ENCODE peak calls at places on chromosomes 1 and 21, in ten cellular contexts. One of them, this sample, is unnamed.

GRCh38 chr1:94616503-94616902 is 74.9 kb upstream of the F3 start:
- DNase-seq in PC-9: peak; percentile 75
- DNase-seq in PC-3: peak; percentile 50
- DNase-seq in Karpas-422: no peak
- DNase-seq in HCT116: no peak
- DNase-seq in GM23338: no peak
- DNase-seq in hepatocyte: no peak
- DNase-seq in GM23248: no peak
- DNase-seq in MM.1S: no peak
- DNase-seq in SK-N-SH: no peak
- DNase-seq in this sample: no peak

GRCh38 chr1:33996281-33996680 is 132.4 kb downstream of the HMGB4 start:
- DNase-seq in PC-9: no peak
- DNase-seq in PC-3: no peak
- DNase-seq in Karpas-422: no peak
- DNase-seq in HCT116: no peak
- DNase-seq in GM23338: no peak
- DNase-seq in hepatocyte: no peak
- DNase-seq in GM23248: no peak
- DNase-seq in MM.1S: no peak
- DNase-seq in SK-N-SH: no peak
- DNase-seq in this sample: no peak

GRCh38 chr1:236830560-236830959 is 35.5 kb downstream of the MTR start:
- DNase-seq in PC-9: no peak
- DNase-seq in PC-3: no peak
- DNase-seq in Karpas-422: no peak
- DNase-seq in HCT116: no peak
- DNase-seq in GM23338: no peak
- DNase-seq in hepatocyte: no peak
- DNase-seq in GM23248: no peak
- DNase-seq in MM.1S: no peak
- DNase-seq in SK-N-SH: no peak
- DNase-seq in this sample: no peak

GRCh38 chr1:233654667-233655432 is 40.9 kb downstream of the KCNK1 start:
- DNase-seq in PC-9: peak; percentile 91
- DNase-seq in PC-3: peak; percentile 95
- DNase-seq in Karpas-422: no peak
- DNase-seq in HCT116: peak; percentile 59
- DNase-seq in GM23338: no peak
- DNase-seq in hepatocyte: peak; percentile 28
- DNase-seq in GM23248: no peak
- DNase-seq in MM.1S: no peak
- DNase-seq in SK-N-SH: no peak
- DNase-seq in this sample: no peak

GRCh38 chr1:193726722-193727121 is 540.3 kb upstream of the B3GALT2 start:
- DNase-seq in PC-9: no peak
- DNase-seq in PC-3: no peak
- DNase-seq in Karpas-422: no peak
- DNase-seq in HCT116: no peak
- DNase-seq in GM23338: no peak
- DNase-seq in hepatocyte: no peak
- DNase-seq in GM23248: no peak
- DNase-seq in MM.1S: no peak
- DNase-seq in SK-N-SH: no peak
- DNase-seq in this sample: no peak

GRCh38 chr1:60196026-60196425 is 122.5 kb upstream of the C1orf87 start:
- DNase-seq in PC-9: no peak
- DNase-seq in PC-3: no peak
- DNase-seq in Karpas-422: no peak
- DNase-seq in HCT116: no peak
- DNase-seq in GM23338: no peak
- DNase-seq in hepatocyte: no peak
- DNase-seq in GM23248: no peak
- DNase-seq in MM.1S: no peak
- DNase-seq in SK-N-SH: no peak
- DNase-seq in this sample: no peak

GRCh38 chr1:108722292-108722691 is 9.6 kb downstream of the FNDC7 start:
- DNase-seq in PC-9: no peak
- DNase-seq in PC-3: no peak
- DNase-seq in Karpas-422: no peak
- DNase-seq in HCT116: no peak
- DNase-seq in GM23338: no peak
- DNase-seq in hepatocyte: no peak
- DNase-seq in GM23248: peak; percentile 42
- DNase-seq in MM.1S: peak; percentile 41
- DNase-seq in SK-N-SH: no peak
- DNase-seq in this sample: no peak

GRCh38 chr1:180571832-180572636 is 13.3 kb downstream of the OVAAL start:
- DNase-seq in PC-9: peak; percentile 43
- DNase-seq in PC-3: peak; percentile 35
- DNase-seq in Karpas-422: no peak
- DNase-seq in HCT116: peak; percentile 2
- DNase-seq in GM23338: no peak
- DNase-seq in hepatocyte: no peak
- DNase-seq in GM23248: peak; percentile 53
- DNase-seq in MM.1S: no peak
- DNase-seq in SK-N-SH: no peak
- DNase-seq in this sample: no peak

GRCh38 chr1:61083014-61083798 is 845 bp downstream of the NFIA start:
- DNase-seq in PC-9: no peak
- DNase-seq in PC-3: peak; percentile 33
- DNase-seq in Karpas-422: no peak
- DNase-seq in HCT116: no peak
- DNase-seq in GM23338: peak; percentile 35
- DNase-seq in hepatocyte: peak; percentile 34
- DNase-seq in GM23248: peak; percentile 77
- DNase-seq in MM.1S: no peak
- DNase-seq in SK-N-SH: peak; percentile 81
- DNase-seq in this sample: peak; percentile 18

GRCh38 chr1:199205740-199206139 is 566.9 kb downstream of the PTPRC start:
- DNase-seq in PC-9: no peak
- DNase-seq in PC-3: peak; percentile 5
- DNase-seq in Karpas-422: no peak
- DNase-seq in HCT116: no peak
- DNase-seq in GM23338: no peak
- DNase-seq in hepatocyte: no peak
- DNase-seq in GM23248: no peak
- DNase-seq in MM.1S: no peak
- DNase-seq in SK-N-SH: no peak
- DNase-seq in this sample: no peak

GRCh38 chr1:209497729-209498128 is 85.8 kb upstream of the CAMK1G start:
- DNase-seq in PC-9: no peak
- DNase-seq in PC-3: no peak
- DNase-seq in Karpas-422: no peak
- DNase-seq in HCT116: no peak
- DNase-seq in GM23338: peak; percentile 3
- DNase-seq in hepatocyte: no peak
- DNase-seq in GM23248: no peak
- DNase-seq in MM.1S: peak; percentile 37
- DNase-seq in SK-N-SH: no peak
- DNase-seq in this sample: no peak

GRCh38 chr1:31579374-31579773 is 3.1 kb downstream of the TINAGL1 start:
- DNase-seq in PC-9: no peak
- DNase-seq in PC-3: no peak
- DNase-seq in Karpas-422: no peak
- DNase-seq in HCT116: no peak
- DNase-seq in GM23338: no peak
- DNase-seq in hepatocyte: no peak
- DNase-seq in GM23248: no peak
- DNase-seq in MM.1S: no peak
- DNase-seq in SK-N-SH: peak; percentile 54
- DNase-seq in this sample: no peak

GRCh38 chr1:91791103-91791502 is 94.8 kb downstream of the TGFBR3 start:
- DNase-seq in PC-9: peak; percentile 21
- DNase-seq in PC-3: no peak
- DNase-seq in Karpas-422: no peak
- DNase-seq in HCT116: no peak
- DNase-seq in GM23338: peak; percentile 52
- DNase-seq in hepatocyte: peak; percentile 28
- DNase-seq in GM23248: no peak
- DNase-seq in MM.1S: no peak
- DNase-seq in SK-N-SH: no peak
- DNase-seq in this sample: no peak

GRCh38 chr21:44571844-44572782 is 1.4 kb upstream of the KRTAP10-4 start:
- DNase-seq in PC-9: no peak
- DNase-seq in PC-3: no peak
- DNase-seq in Karpas-422: no peak
- DNase-seq in HCT116: no peak
- DNase-seq in GM23338: no peak
- DNase-seq in hepatocyte: no peak
- DNase-seq in GM23248: no peak
- DNase-seq in MM.1S: no peak
- DNase-seq in SK-N-SH: no peak
- DNase-seq in this sample: no peak

DNA sequence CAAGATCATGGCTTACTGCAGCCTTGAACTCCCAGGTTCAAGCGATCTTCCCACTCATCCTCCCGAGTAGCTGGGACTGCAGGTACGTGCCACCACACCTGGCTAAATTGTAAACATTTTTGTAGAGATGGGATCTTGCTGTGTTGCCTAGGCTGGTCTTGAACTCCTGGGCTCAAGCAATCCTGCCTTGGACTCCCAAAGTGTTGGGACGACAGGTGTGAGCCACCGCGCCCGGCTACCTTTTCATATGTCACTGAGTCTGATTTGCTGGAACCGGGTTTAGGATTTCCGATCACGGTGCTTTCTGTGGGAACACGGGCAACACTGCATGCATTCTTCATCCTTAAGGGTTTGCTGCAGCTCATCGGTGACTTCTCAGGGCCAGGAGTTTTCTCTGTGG is 32.2 kb upstream of the PCBP3 start:
- DNase-seq in PC-9: no peak
- DNase-seq in PC-3: no peak
- DNase-seq in Karpas-422: no peak
- DNase-seq in HCT116: no peak
- DNase-seq in GM23338: no peak
- DNase-seq in hepatocyte: no peak
- DNase-seq in GM23248: no peak
- DNase-seq in MM.1S: no peak
- DNase-seq in SK-N-SH: no peak
- DNase-seq in this sample: no peak
- H3K9me2 ChIP-seq in PC-9: no peaks in the 10 kb centered on the region
- H3K9me2 ChIP-seq in PC-3: no peaks in the 10 kb centered on the region
- H3K9me2 ChIP-seq in Karpas-422: no peaks in the 10 kb centered on the region
- H3K9me2 ChIP-seq in HCT116: no peaks in the 10 kb centered on the region
- H3K9me2 ChIP-seq in GM23338: peaks cover 3% of the 10 kb centered on the region
- H3K9me2 ChIP-seq in hepatocyte: no peaks in the 10 kb centered on the region
- H3K9me2 ChIP-seq in GM23248: no peaks in the 10 kb centered on the region
- H3K9me2 ChIP-seq in MM.1S: no peaks in the 10 kb centered on the region
- H3K9me2 ChIP-seq in SK-N-SH: no peaks in the 10 kb centered on the region
- H3K9me2 ChIP-seq in this sample: no peaks in the 10 kb centered on the region

GRCh38 chr1:111145963-111146768 is 6.1 kb downstream of the CEPT1 start:
- DNase-seq in PC-9: no peak
- DNase-seq in PC-3: no peak
- DNase-seq in Karpas-422: no peak
- DNase-seq in HCT116: no peak
- DNase-seq in GM23338: no peak
- DNase-seq in hepatocyte: no peak
- DNase-seq in GM23248: no peak
- DNase-seq in MM.1S: no peak
- DNase-seq in SK-N-SH: no peak
- DNase-seq in this sample: no peak
- H3K9me2 ChIP-seq in PC-9: no peaks in the 10 kb centered on the region
- H3K9me2 ChIP-seq in PC-3: no peaks in the 10 kb centered on the region
- H3K9me2 ChIP-seq in Karpas-422: no peaks in the 10 kb centered on the region
- H3K9me2 ChIP-seq in HCT116: no peaks in the 10 kb centered on the region
- H3K9me2 ChIP-seq in GM23338: no peaks in the 10 kb centered on the region
- H3K9me2 ChIP-seq in hepatocyte: no peaks in the 10 kb centered on the region
- H3K9me2 ChIP-seq in GM23248: no peaks in the 10 kb centered on the region
- H3K9me2 ChIP-seq in MM.1S: no peaks in the 10 kb centered on the region
- H3K9me2 ChIP-seq in SK-N-SH: no peaks in the 10 kb centered on the region
- H3K9me2 ChIP-seq in this sample: no peaks in the 10 kb centered on the region

GRCh38 chr1:44447051-44447806 is 42.2 kb downstream of the RNF220 start:
- DNase-seq in PC-9: no peak
- DNase-seq in PC-3: no peak
- DNase-seq in Karpas-422: no peak
- DNase-seq in HCT116: no peak
- DNase-seq in GM23338: no peak
- DNase-seq in hepatocyte: no peak
- DNase-seq in GM23248: peak; percentile 59
- DNase-seq in MM.1S: no peak
- DNase-seq in SK-N-SH: no peak
- DNase-seq in this sample: no peak
- H3K9me2 ChIP-seq in PC-9: no peaks in the 10 kb centered on the region
- H3K9me2 ChIP-seq in PC-3: no peaks in the 10 kb centered on the region
- H3K9me2 ChIP-seq in Karpas-422: no peaks in the 10 kb centered on the region
- H3K9me2 ChIP-seq in HCT116: no peaks in the 10 kb centered on the region
- H3K9me2 ChIP-seq in GM23338: no peaks in the 10 kb centered on the region
- H3K9me2 ChIP-seq in hepatocyte: no peaks in the 10 kb centered on the region
- H3K9me2 ChIP-seq in GM23248: no peaks in the 10 kb centered on the region
- H3K9me2 ChIP-seq in MM.1S: no peaks in the 10 kb centered on the region
- H3K9me2 ChIP-seq in SK-N-SH: no peaks in the 10 kb centered on the region
- H3K9me2 ChIP-seq in this sample: no peaks in the 10 kb centered on the region

DNA sequence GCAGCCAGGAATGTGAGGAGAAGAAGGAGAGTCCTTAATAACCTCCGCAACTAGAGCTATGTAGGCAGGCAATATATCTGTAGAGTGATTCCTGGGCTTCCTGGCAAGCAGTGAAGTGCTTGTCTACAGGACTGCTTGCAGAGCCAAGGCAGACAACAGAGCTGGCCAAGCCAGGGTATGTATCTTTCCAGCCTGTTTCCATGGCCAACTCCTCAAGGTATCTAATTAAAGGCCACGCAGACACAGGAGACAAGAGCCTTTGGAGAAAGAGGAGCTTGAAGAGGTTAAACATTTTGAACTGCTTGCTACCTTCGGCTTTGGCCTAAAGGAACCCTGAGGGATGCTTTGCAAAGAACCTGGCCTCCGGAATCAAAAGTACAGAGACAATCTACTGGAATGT is 137.4 kb downstream of the PIGK start:
- DNase-seq in PC-9: no peak
- DNase-seq in PC-3: no peak
- DNase-seq in Karpas-422: no peak
- DNase-seq in HCT116: no peak
- DNase-seq in GM23338: peak; percentile 57
- DNase-seq in hepatocyte: no peak
- DNase-seq in GM23248: no peak
- DNase-seq in MM.1S: no peak
- DNase-seq in SK-N-SH: no peak
- DNase-seq in this sample: no peak
- H3K9me2 ChIP-seq in PC-9: no peaks in the 10 kb centered on the region
- H3K9me2 ChIP-seq in PC-3: no peaks in the 10 kb centered on the region
- H3K9me2 ChIP-seq in Karpas-422: no peaks in the 10 kb centered on the region
- H3K9me2 ChIP-seq in HCT116: no peaks in the 10 kb centered on the region
- H3K9me2 ChIP-seq in GM23338: no peaks in the 10 kb centered on the region
- H3K9me2 ChIP-seq in hepatocyte: no peaks in the 10 kb centered on the region
- H3K9me2 ChIP-seq in GM23248: no peaks in the 10 kb centered on the region
- H3K9me2 ChIP-seq in MM.1S: no peaks in the 10 kb centered on the region
- H3K9me2 ChIP-seq in SK-N-SH: no peaks in the 10 kb centered on the region
- H3K9me2 ChIP-seq in this sample: no peaks in the 10 kb centered on the region

GRCh38 chr1:224381880-224382548 is 25.3 kb downstream of the CNIH4 start:
- DNase-seq in PC-9: no peak
- DNase-seq in PC-3: no peak
- DNase-seq in Karpas-422: no peak
- DNase-seq in HCT116: no peak
- DNase-seq in GM23338: no peak
- DNase-seq in hepatocyte: no peak
- DNase-seq in GM23248: no peak
- DNase-seq in MM.1S: no peak
- DNase-seq in SK-N-SH: no peak
- DNase-seq in this sample: no peak
- H3K9me2 ChIP-seq in PC-9: no peaks in the 10 kb centered on the region
- H3K9me2 ChIP-seq in PC-3: no peaks in the 10 kb centered on the region
- H3K9me2 ChIP-seq in Karpas-422: no peaks in the 10 kb centered on the region
- H3K9me2 ChIP-seq in HCT116: no peaks in the 10 kb centered on the region
- H3K9me2 ChIP-seq in GM23338: no peaks in the 10 kb centered on the region
- H3K9me2 ChIP-seq in hepatocyte: no peaks in the 10 kb centered on the region
- H3K9me2 ChIP-seq in GM23248: no peaks in the 10 kb centered on the region
- H3K9me2 ChIP-seq in MM.1S: no peaks in the 10 kb centered on the region
- H3K9me2 ChIP-seq in SK-N-SH: no peaks in the 10 kb centered on the region
- H3K9me2 ChIP-seq in this sample: no peaks in the 10 kb centered on the region